ENCODE peak calls at places on chromosome 1, in ten cellular contexts. One of them, this sample, is unnamed.

GRCh38 chr1:118504867-118505266 is 319.8 kb upstream of the SPAG17 start:
- DNase-seq in heart left ventricle: peak
- DNase-seq in fibroblast of lung: no peak
- DNase-seq in IMR-90: no peak
- DNase-seq in sigmoid colon: no peak
- DNase-seq in iPS DF 6.9: no peak
- DNase-seq in AG09309: no peak
- DNase-seq in mesenchymal stem cell: no peak
- DNase-seq in HAP-1: no peak
- DNase-seq in choroid plexus epithelial cell: no peak
- DNase-seq in this sample: no peak

GRCh38 chr1:59971464-59971911 is 44.9 kb upstream of the CYP2J2 start:
- DNase-seq in heart left ventricle: peak
- DNase-seq in fibroblast of lung: peak
- DNase-seq in IMR-90: peak
- DNase-seq in sigmoid colon: peak
- DNase-seq in iPS DF 6.9: peak
- DNase-seq in AG09309: no peak
- DNase-seq in mesenchymal stem cell: peak
- DNase-seq in HAP-1: peak
- DNase-seq in choroid plexus epithelial cell: peak
- DNase-seq in this sample: no peak

GRCh38 chr1:110390692-110391232 is at the start of gene SLC16A4:
- DNase-seq in heart left ventricle: no peak
- DNase-seq in fibroblast of lung: peak
- DNase-seq in IMR-90: peak
- DNase-seq in sigmoid colon: no peak
- DNase-seq in iPS DF 6.9: no peak
- DNase-seq in AG09309: no peak
- DNase-seq in mesenchymal stem cell: peak
- DNase-seq in HAP-1: no peak
- DNase-seq in choroid plexus epithelial cell: peak
- DNase-seq in this sample: peak

GRCh38 chr1:77234943-77235342 is 15.7 kb upstream of the PIGK start:
- DNase-seq in heart left ventricle: no peak
- DNase-seq in fibroblast of lung: no peak
- DNase-seq in IMR-90: no peak
- DNase-seq in sigmoid colon: no peak
- DNase-seq in iPS DF 6.9: no peak
- DNase-seq in AG09309: no peak
- DNase-seq in mesenchymal stem cell: no peak
- DNase-seq in HAP-1: no peak
- DNase-seq in choroid plexus epithelial cell: no peak
- DNase-seq in this sample: no peak

GRCh38 chr1:151822404-151822803 is 9.2 kb downstream of the RORC start:
- DNase-seq in heart left ventricle: no peak
- DNase-seq in fibroblast of lung: no peak
- DNase-seq in IMR-90: no peak
- DNase-seq in sigmoid colon: no peak
- DNase-seq in iPS DF 6.9: no peak
- DNase-seq in AG09309: no peak
- DNase-seq in mesenchymal stem cell: no peak
- DNase-seq in HAP-1: no peak
- DNase-seq in choroid plexus epithelial cell: no peak
- DNase-seq in this sample: no peak

GRCh38 chr1:109821221-109821669 is 57.5 kb upstream of the EPS8L3 start:
- DNase-seq in heart left ventricle: peak
- DNase-seq in fibroblast of lung: peak
- DNase-seq in IMR-90: peak
- DNase-seq in sigmoid colon: peak
- DNase-seq in iPS DF 6.9: no peak
- DNase-seq in AG09309: peak
- DNase-seq in mesenchymal stem cell: peak
- DNase-seq in HAP-1: no peak
- DNase-seq in choroid plexus epithelial cell: peak
- DNase-seq in this sample: peak

GRCh38 chr1:232225336-232226131 is 404.4 kb downstream of the SIPA1L2 start:
- DNase-seq in heart left ventricle: no peak
- DNase-seq in fibroblast of lung: no peak
- DNase-seq in IMR-90: no peak
- DNase-seq in sigmoid colon: no peak
- DNase-seq in iPS DF 6.9: no peak
- DNase-seq in AG09309: no peak
- DNase-seq in mesenchymal stem cell: no peak
- DNase-seq in HAP-1: no peak
- DNase-seq in choroid plexus epithelial cell: no peak
- DNase-seq in this sample: no peak

GRCh38 chr1:201730611-201731010 is 98.3 kb upstream of the IPO9 start:
- DNase-seq in heart left ventricle: no peak
- DNase-seq in fibroblast of lung: no peak
- DNase-seq in IMR-90: no peak
- DNase-seq in sigmoid colon: no peak
- DNase-seq in iPS DF 6.9: no peak
- DNase-seq in AG09309: no peak
- DNase-seq in mesenchymal stem cell: no peak
- DNase-seq in HAP-1: no peak
- DNase-seq in choroid plexus epithelial cell: no peak
- DNase-seq in this sample: no peak

GRCh38 chr1:173504268-173504667 is 27.1 kb downstream of the PRDX6 start:
- DNase-seq in heart left ventricle: no peak
- DNase-seq in fibroblast of lung: peak
- DNase-seq in IMR-90: no peak
- DNase-seq in sigmoid colon: no peak
- DNase-seq in iPS DF 6.9: no peak
- DNase-seq in AG09309: no peak
- DNase-seq in mesenchymal stem cell: no peak
- DNase-seq in HAP-1: no peak
- DNase-seq in choroid plexus epithelial cell: no peak
- DNase-seq in this sample: no peak

GRCh38 chr1:18155881-18156385 is 48.3 kb downstream of the IGSF21 start:
- DNase-seq in heart left ventricle: no peak
- DNase-seq in fibroblast of lung: no peak
- DNase-seq in IMR-90: no peak
- DNase-seq in sigmoid colon: no peak
- DNase-seq in iPS DF 6.9: no peak
- DNase-seq in AG09309: no peak
- DNase-seq in mesenchymal stem cell: no peak
- DNase-seq in HAP-1: no peak
- DNase-seq in choroid plexus epithelial cell: no peak
- DNase-seq in this sample: no peak

GRCh38 chr1:240709676-240710075 is 97.7 kb upstream of the GREM2 start:
- DNase-seq in heart left ventricle: no peak
- DNase-seq in fibroblast of lung: no peak
- DNase-seq in IMR-90: no peak
- DNase-seq in sigmoid colon: no peak
- DNase-seq in iPS DF 6.9: no peak
- DNase-seq in AG09309: no peak
- DNase-seq in mesenchymal stem cell: no peak
- DNase-seq in HAP-1: no peak
- DNase-seq in choroid plexus epithelial cell: no peak
- DNase-seq in this sample: no peak
- H3K4me3 ChIP-seq in heart left ventricle: no peak
- H3K4me3 ChIP-seq in fibroblast of lung: no peak
- H3K4me3 ChIP-seq in IMR-90: no peak
- H3K4me3 ChIP-seq in sigmoid colon: no peak
- H3K4me3 ChIP-seq in iPS DF 6.9: no peak
- H3K4me3 ChIP-seq in AG09309: no peak
- H3K4me3 ChIP-seq in mesenchymal stem cell: no peak
- H3K4me3 ChIP-seq in HAP-1: no peak
- H3K4me3 ChIP-seq in choroid plexus epithelial cell: no peak
- H3K4me3 ChIP-seq in this sample: no peak

DNA sequence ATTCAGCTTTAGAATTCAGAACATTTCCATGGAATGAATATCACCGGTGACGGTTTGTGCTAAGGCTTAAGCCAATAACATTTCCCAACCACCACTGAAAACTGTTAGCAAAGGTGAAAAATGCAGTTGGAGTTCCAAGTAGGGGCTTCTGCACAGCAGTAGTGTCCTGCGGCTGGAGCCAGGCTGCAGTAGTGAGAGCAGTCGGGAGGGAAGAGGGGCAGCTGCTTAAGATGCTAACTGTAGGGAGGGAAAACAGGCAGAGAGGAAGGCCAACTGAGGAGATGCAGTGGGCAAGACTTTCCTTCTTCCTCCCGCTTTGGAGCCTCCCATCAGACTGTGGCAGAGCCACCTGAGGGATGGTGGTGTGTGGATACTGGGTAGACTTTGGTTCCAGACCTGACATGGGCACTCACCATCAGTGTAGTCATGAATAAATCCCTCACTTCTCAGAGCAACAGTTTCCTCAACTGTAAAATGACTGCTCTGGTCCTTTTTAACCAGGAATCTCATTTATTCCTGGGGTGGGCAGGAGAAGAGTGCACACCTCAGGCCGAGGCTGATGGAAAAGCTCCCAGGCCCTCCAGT is 3.2 kb downstream of the F3 start:
- DNase-seq in heart left ventricle: no peak
- DNase-seq in fibroblast of lung: no peak
- DNase-seq in IMR-90: no peak
- DNase-seq in sigmoid colon: no peak
- DNase-seq in iPS DF 6.9: no peak
- DNase-seq in AG09309: no peak
- DNase-seq in mesenchymal stem cell: peak
- DNase-seq in HAP-1: no peak
- DNase-seq in choroid plexus epithelial cell: peak
- DNase-seq in this sample: no peak
- H3K4me3 ChIP-seq in heart left ventricle: peak
- H3K4me3 ChIP-seq in fibroblast of lung: peak
- H3K4me3 ChIP-seq in IMR-90: peak
- H3K4me3 ChIP-seq in sigmoid colon: peak
- H3K4me3 ChIP-seq in iPS DF 6.9: no peak
- H3K4me3 ChIP-seq in AG09309: no peak
- H3K4me3 ChIP-seq in mesenchymal stem cell: peak
- H3K4me3 ChIP-seq in HAP-1: no peak
- H3K4me3 ChIP-seq in choroid plexus epithelial cell: peak
- H3K4me3 ChIP-seq in this sample: peak

DNA sequence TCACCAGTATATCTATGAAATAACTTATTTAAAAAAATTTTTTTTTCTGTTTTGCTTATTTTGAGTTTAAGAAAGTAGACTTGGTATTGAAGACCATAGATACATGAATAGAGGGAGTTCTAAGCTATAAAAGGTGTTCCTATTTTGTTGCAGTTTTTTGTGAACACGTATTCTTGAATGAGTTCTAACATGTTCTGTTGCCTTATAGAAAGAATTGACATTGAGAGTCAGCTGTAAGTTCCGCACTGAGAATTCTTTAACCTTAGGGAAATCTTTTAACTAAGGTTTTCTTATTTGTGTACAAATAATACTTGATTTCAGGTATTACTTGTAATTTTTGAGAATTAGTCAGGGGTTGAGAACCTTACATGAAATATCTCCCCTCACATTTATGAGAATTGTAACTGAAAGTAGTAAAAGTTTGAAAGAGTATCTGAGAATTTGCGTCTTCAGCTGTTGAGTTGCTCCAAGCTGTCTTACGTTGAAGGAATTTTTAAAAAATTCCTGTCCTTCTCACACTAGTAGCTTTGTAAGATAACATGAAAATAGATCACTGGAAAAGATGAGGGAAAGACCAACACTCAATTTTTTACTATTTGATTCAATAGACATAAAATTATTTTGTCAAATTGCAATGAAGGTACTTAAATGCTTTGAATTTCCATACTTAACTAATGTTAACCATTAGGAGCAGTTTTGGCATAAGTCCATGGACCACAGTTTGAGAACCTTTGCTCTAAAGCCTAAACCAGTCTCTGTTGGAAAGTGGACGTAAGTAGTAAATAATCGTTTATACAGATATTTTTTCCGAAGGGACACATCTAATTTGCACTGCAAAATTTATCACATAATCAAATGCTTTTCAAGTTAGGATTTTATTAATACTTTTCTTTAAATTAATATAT is 3.8 kb downstream of the DR1 start:
- DNase-seq in heart left ventricle: no peak
- DNase-seq in fibroblast of lung: peak
- DNase-seq in IMR-90: no peak
- DNase-seq in sigmoid colon: no peak
- DNase-seq in iPS DF 6.9: no peak
- DNase-seq in AG09309: no peak
- DNase-seq in mesenchymal stem cell: peak
- DNase-seq in HAP-1: no peak
- DNase-seq in choroid plexus epithelial cell: peak
- DNase-seq in this sample: no peak
- H3K4me3 ChIP-seq in heart left ventricle: peak
- H3K4me3 ChIP-seq in fibroblast of lung: peak
- H3K4me3 ChIP-seq in IMR-90: peak
- H3K4me3 ChIP-seq in sigmoid colon: peak
- H3K4me3 ChIP-seq in iPS DF 6.9: no peak
- H3K4me3 ChIP-seq in AG09309: peak
- H3K4me3 ChIP-seq in mesenchymal stem cell: peak
- H3K4me3 ChIP-seq in HAP-1: peak
- H3K4me3 ChIP-seq in choroid plexus epithelial cell: peak
- H3K4me3 ChIP-seq in this sample: peak

GRCh38 chr1:28778021-28778420 is 33.9 kb upstream of the OPRD1 start:
- DNase-seq in heart left ventricle: no peak
- DNase-seq in fibroblast of lung: no peak
- DNase-seq in IMR-90: no peak
- DNase-seq in sigmoid colon: no peak
- DNase-seq in iPS DF 6.9: no peak
- DNase-seq in AG09309: no peak
- DNase-seq in mesenchymal stem cell: no peak
- DNase-seq in HAP-1: no peak
- DNase-seq in choroid plexus epithelial cell: no peak
- DNase-seq in this sample: no peak

GRCh38 chr1:28770601-28771165 is 33.9 kb downstream of the YTHDF2 start:
- DNase-seq in heart left ventricle: no peak
- DNase-seq in fibroblast of lung: no peak
- DNase-seq in IMR-90: no peak
- DNase-seq in sigmoid colon: no peak
- DNase-seq in iPS DF 6.9: no peak
- DNase-seq in AG09309: no peak
- DNase-seq in mesenchymal stem cell: no peak
- DNase-seq in HAP-1: no peak
- DNase-seq in choroid plexus epithelial cell: no peak
- DNase-seq in this sample: no peak

GRCh38 chr1:28775121-28775942 is 36.6 kb upstream of the OPRD1 start:
- DNase-seq in heart left ventricle: peak
- DNase-seq in fibroblast of lung: peak
- DNase-seq in IMR-90: peak
- DNase-seq in sigmoid colon: peak
- DNase-seq in iPS DF 6.9: no peak
- DNase-seq in AG09309: no peak
- DNase-seq in mesenchymal stem cell: no peak
- DNase-seq in HAP-1: no peak
- DNase-seq in choroid plexus epithelial cell: peak
- DNase-seq in this sample: peak

GRCh38 chr1:28776341-28776740 is 35.6 kb upstream of the OPRD1 start:
- DNase-seq in heart left ventricle: no peak
- DNase-seq in fibroblast of lung: no peak
- DNase-seq in IMR-90: no peak
- DNase-seq in sigmoid colon: no peak
- DNase-seq in iPS DF 6.9: no peak
- DNase-seq in AG09309: no peak
- DNase-seq in mesenchymal stem cell: no peak
- DNase-seq in HAP-1: no peak
- DNase-seq in choroid plexus epithelial cell: no peak
- DNase-seq in this sample: no peak

DNA sequence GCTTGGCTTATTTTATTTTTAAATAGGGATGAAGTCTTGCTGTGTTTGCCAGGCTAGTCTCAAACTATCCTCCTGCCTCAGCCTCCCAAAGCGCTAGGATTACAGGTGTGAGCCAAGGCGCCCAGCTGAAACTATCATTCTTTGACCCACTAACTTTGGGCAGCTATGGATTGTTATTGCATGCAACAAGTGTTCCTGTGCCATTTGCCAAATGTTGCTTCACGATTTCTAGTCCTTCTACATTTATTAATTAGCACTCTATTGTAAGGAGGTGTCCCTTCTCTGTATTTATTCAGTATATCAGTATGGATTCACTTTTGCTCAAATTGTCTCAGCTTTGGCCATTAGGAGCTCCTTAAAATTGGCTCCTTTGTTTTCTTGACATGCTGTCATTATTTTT is 36.4 kb downstream of the YTHDF2 start:
- DNase-seq in heart left ventricle: no peak
- DNase-seq in fibroblast of lung: no peak
- DNase-seq in IMR-90: no peak
- DNase-seq in sigmoid colon: peak
- DNase-seq in iPS DF 6.9: no peak
- DNase-seq in AG09309: no peak
- DNase-seq in mesenchymal stem cell: no peak
- DNase-seq in HAP-1: no peak
- DNase-seq in choroid plexus epithelial cell: no peak
- DNase-seq in this sample: no peak
- H3K4me3 ChIP-seq in heart left ventricle: no peak
- H3K4me3 ChIP-seq in fibroblast of lung: no peak
- H3K4me3 ChIP-seq in IMR-90: no peak
- H3K4me3 ChIP-seq in sigmoid colon: no peak
- H3K4me3 ChIP-seq in iPS DF 6.9: no peak
- H3K4me3 ChIP-seq in AG09309: no peak
- H3K4me3 ChIP-seq in mesenchymal stem cell: no peak
- H3K4me3 ChIP-seq in HAP-1: no peak
- H3K4me3 ChIP-seq in choroid plexus epithelial cell: no peak
- H3K4me3 ChIP-seq in this sample: no peak